ENCODE peak calls at places on chromosomes 13 and 19, in six cellular contexts. L is retinal pigment epithelial cell, W is AG09309, S is cerebellar nuclear complex, X is activated gamma-delta T cell treated with Interleukin-2 at 50 U/mL for 16 hours, R is NCI-H1436. C is an unnamed sample.

GRCh38 chr19:55474269-55475265 is 1.9 kb upstream of the ZNF628 start:
- DNase-seq in L (peak), W (peak), S (no peak), X (no peak), R (no peak), C (no peak)

GRCh38 chr13:43441916-43442315 is 344.9 kb downstream of the ENOX1 start:
- DNase-seq in L (no peak), W (no peak), S (no peak), X (no peak), R (no peak), C (no peak)

GRCh38 chr13:98542568-98543379 is 34.1 kb downstream of the STK24 start:
- DNase-seq in L (no peak), W (no peak), S (no peak), X (no peak), R (no peak), C (no peak)

GRCh38 chr13:40668335-40668734 is 1.9 kb upstream of the FOXO1 start:
- DNase-seq in L (no peak), W (no peak), S (no peak), X (peak), R (no peak), C (no peak)

GRCh38 chr19:35040826-35041547 is 534 bp upstream of the HPN start:
- DNase-seq in L (no peak), W (no peak), S (peak), X (no peak), R (no peak), C (no peak)

GRCh38 chr19:16026131-16026530 is 50.2 kb upstream of the TPM4 start:
- DNase-seq in L (no peak), W (no peak), S (no peak), X (no peak), R (no peak), C (no peak)

GRCh38 chr13:111899714-111900389 is 167.1 kb upstream of the SOX1 start:
- DNase-seq in L (no peak), W (no peak), S (no peak), X (no peak), R (no peak), C (no peak)

GRCh38 chr19:51040151-51040550 is 5.3 kb upstream of the KLK12 start:
- DNase-seq in L (no peak), W (no peak), S (no peak), X (no peak), R (no peak), C (no peak)

GRCh38 chr13:23608704-23609413 is 38.6 kb downstream of the TNFRSF19 start:
- DNase-seq in L (no peak), W (no peak), S (no peak), X (no peak), R (no peak), C (no peak)

GRCh38 chr19:55635334-55635717 is 5.5 kb upstream of the ZNF580 start:
- DNase-seq in L (no peak), W (no peak), S (no peak), X (no peak), R (no peak), C (no peak)

GRCh38 chr19:48468806-48469055 is 438 bp upstream of the CYTH2 start:
- DNase-seq in L (peak), W (no peak), S (no peak), X (no peak), R (no peak), C (no peak)

GRCh38 chr19:3108775-3109174 is 14.6 kb downstream of the GNA11 start:
- DNase-seq in L (no peak), W (no peak), S (peak), X (peak), R (peak), C (peak)

GRCh38 chr19:46296722-46297431 is at the start of gene HIF3A:
- DNase-seq in L (no peak), W (no peak), S (no peak), X (no peak), R (peak), C (no peak)

GRCh38 chr19:6551607-6552450 is 21.0 kb downstream of the TNFSF9 start:
- DNase-seq in L (no peak), W (no peak), S (no peak), X (peak), R (no peak), C (no peak)

GRCh38 chr19:12574036-12574435 is 22.8 kb upstream of the ZNF564 start:
- DNase-seq in L (no peak), W (no peak), S (no peak), X (no peak), R (no peak), C (no peak)

GRCh38 chr19:51535535-51535934 is 4.1 kb upstream of the SIGLEC6 start:
- DNase-seq in L (no peak), W (no peak), S (no peak), X (no peak), R (no peak), C (no peak)

GRCh38 chr19:38918526-38918925 is 6.5 kb upstream of the CCER2 start:
- DNase-seq in L (no peak), W (no peak), S (no peak), X (no peak), R (no peak), C (no peak)

GRCh38 chr13:30429721-30430694 is 7.7 kb downstream of the UBE2L5 start:
- DNase-seq in L (peak), W (peak), S (no peak), X (no peak), R (no peak), C (peak)

GRCh38 chr13:52004508-52005183 is 6.6 kb downstream of the ATP7B start:
- DNase-seq in L (no peak), W (no peak), S (no peak), X (no peak), R (no peak), C (no peak)

GRCh38 chr13:113648218-113648615 is 9.8 kb downstream of the ATP4B start:
- DNase-seq in L (no peak), W (no peak), S (no peak), X (no peak), R (no peak), C (no peak)

GRCh38 chr19:17841810-17842662 is 5.7 kb downstream of the JAK3 start:
- DNase-seq in L (no peak), W (no peak), S (peak), X (no peak), R (peak), C (peak)

GRCh38 chr19:31300406-31300805 is 48.8 kb downstream of the TSHZ3 start:
- DNase-seq in L (no peak), W (no peak), S (no peak), X (no peak), R (no peak), C (no peak)

GRCh38 chr13:23599083-23599925 is 29.1 kb downstream of the TNFRSF19 start:
- DNase-seq in L (no peak), W (no peak), S (no peak), X (no peak), R (no peak), C (no peak)